ENCODE peak calls at places on chromosome 22, in four cellular contexts. Q, K, W and Y are unnamed samples.

GRCh38 chr22:45891021-45891421 is 85.9 kb downstream of the WNT7B start:
- DNase-seq in K (no peak), Q (no peak), W (no peak), Y (no peak)

GRCh38 chr22:36398602-36399472 is 11.1 kb upstream of the MYH9 start:
- DNase-seq in K (no peak), W (no peak), Q (no peak), Y (no peak)

GRCh38 chr22:39820266-39820665 is 73.3 kb downstream of the ENTHD1 start:
- DNase-seq in W (no peak), Q (no peak), K (peak; percentile 19), Y (no peak)

GRCh38 chr22:25845985-25846745 is 104.2 kb downstream of the MYO18B start:
- DNase-seq in W (no peak), Q (no peak), K (no peak), Y (peak; percentile 57)

GRCh38 chr22:44884968-44885805 is 124.6 kb downstream of the PHF21B start:
- DNase-seq in K (no peak), Q (no peak), W (no peak), Y (no peak)

GRCh38 chr22:50014655-50015401 is 2.3 kb upstream of the IL17REL start:
- DNase-seq in W (no peak), K (no peak), Q (peak; percentile 51), Y (no peak)

GRCh38 chr22:18085188-18085587 is 7.4 kb downstream of the PEX26 start:
- DNase-seq in W (no peak), Q (no peak), K (no peak), Y (no peak)

GRCh38 chr22:30702856-30703255 is 8.2 kb downstream of the OSBP2 start:
- DNase-seq in Q (no peak), K (no peak), W (no peak), Y (no peak)

GRCh38 chr22:24402460-24403192 is 24.8 kb upstream of the ADORA2A start:
- DNase-seq in Q (no peak), K (peak; percentile 96), W (no peak), Y (peak; percentile 43)

GRCh38 chr22:47225080-47225930 is 462.9 kb downstream of the TBC1D22A start:
- DNase-seq in W (no peak), Q (no peak), K (no peak), Y (no peak)

GRCh38 chr22:49964136-49964492 is 3.5 kb downstream of the PIM3 start:
- DNase-seq in K (no peak), W (no peak), Q (no peak), Y (no peak)

GRCh38 chr22:25741692-25742626 is at the start of gene MYO18B:
- DNase-seq in W (no peak), K (no peak), Q (no peak), Y (no peak)

GRCh38 chr22:26822300-26822699 is 164.9 kb downstream of the MIAT start:
- DNase-seq in Q (no peak), W (no peak), K (no peak), Y (no peak)

GRCh38 chr22:36277482-36278291 is 24.8 kb downstream of the APOL1 start:
- DNase-seq in W (peak; percentile 72), Q (peak; percentile 78), K (no peak), Y (peak; percentile 80)

GRCh38 chr22:23384899-23385298 is 195.2 kb downstream of the IGLL1 start:
- DNase-seq in K (no peak), Q (no peak), W (no peak), Y (no peak)

GRCh38 chr22:23384451-23384850 is 195.6 kb downstream of the IGLL1 start:
- DNase-seq in K (no peak), W (no peak), Q (no peak), Y (no peak)

GRCh38 chr22:23386822-23387580 is 193.1 kb downstream of the IGLL1 start:
- DNase-seq in K (no peak), W (no peak), Q (no peak), Y (no peak)

GRCh38 chr22:23386245-23386631 is 193.9 kb downstream of the IGLL1 start:
- DNase-seq in K (no peak), W (no peak), Q (no peak), Y (no peak)

GRCh38 chr22:23385301-23386244 is 194.5 kb downstream of the IGLL1 start:
- DNase-seq in K (no peak), W (peak; percentile 75), Q (peak; percentile 85), Y (peak; percentile 92)
- TF ChIP-seq CTCF in K (peak; percentile 99), W (peak; percentile 89), Q (peak; percentile 95), Y (peak; percentile 99)

DNA sequence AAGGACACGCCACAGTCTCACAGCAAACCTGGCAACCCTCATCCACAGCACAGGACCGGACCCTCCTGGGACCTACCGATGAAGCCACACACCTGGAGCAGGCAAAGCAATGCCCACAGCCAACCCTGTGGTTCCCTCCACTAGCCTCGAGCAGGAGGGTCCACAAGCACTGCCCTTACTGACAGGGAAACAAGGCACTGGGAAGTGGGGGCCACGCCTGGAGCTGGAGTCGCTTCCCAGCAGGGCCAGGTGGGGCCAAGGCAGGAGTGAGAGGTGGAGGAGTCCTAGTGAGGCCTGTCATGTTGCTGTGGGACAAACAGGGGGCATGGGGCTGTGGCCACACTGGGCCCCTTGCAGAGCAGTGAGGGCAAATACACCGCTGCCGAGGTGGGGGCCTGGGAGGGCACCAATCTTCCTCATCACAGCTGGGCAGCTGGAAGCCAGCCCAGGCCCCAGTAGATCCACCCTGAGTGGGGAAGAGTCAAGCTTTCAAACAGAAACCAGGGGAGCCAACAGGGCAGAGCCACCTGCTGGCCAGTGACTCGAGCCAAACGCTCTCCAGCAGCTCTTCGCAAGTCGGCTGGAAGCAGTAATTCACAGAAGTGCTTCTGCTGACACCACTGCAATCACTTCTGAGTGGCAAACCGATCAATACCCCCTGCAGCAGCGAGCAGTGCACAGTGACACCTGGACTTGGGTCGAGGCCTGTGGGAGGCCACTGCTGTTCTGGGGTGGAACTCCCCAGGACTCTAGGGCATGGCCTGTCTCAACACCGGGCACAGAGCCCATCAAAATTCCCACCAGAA is 13.7 kb downstream of the SULT4A1 start:
- DNase-seq in W (no peak), K (no peak), Q (peak; percentile 61), Y (no peak)
- TF ChIP-seq CTCF in W (peak; percentile 26), K (peak; percentile 54), Q (peak; percentile 55), Y (no peak)

GRCh38 chr22:19854778-19855503 is at the start of the genes GNB1L and RTL10:
- DNase-seq in W (peak; percentile 98), Q (peak; percentile 100), K (peak; percentile 80), Y (peak; percentile 98)
- TF ChIP-seq CTCF in W (peak; percentile 20), Q (no peak), K (peak; percentile 15), Y (peak; percentile 34)

GRCh38 chr22:21946262-21946925 is 6.3 kb downstream of the PPM1F start:
- DNase-seq in W (no peak), K (no peak), Q (no peak), Y (no peak)

GRCh38 chr22:21945453-21946261 is 7.0 kb downstream of the PPM1F start:
- DNase-seq in K (no peak), Q (no peak), W (no peak), Y (no peak)

GRCh38 chr22:21948824-21949568 is 3.7 kb downstream of the PPM1F start:
- DNase-seq in Q (no peak), W (no peak), K (no peak), Y (no peak)

GRCh38 chr22:21948390-21948789 is 4.3 kb downstream of the PPM1F start:
- DNase-seq in Q (no peak), W (no peak), K (no peak), Y (no peak)

DNA sequence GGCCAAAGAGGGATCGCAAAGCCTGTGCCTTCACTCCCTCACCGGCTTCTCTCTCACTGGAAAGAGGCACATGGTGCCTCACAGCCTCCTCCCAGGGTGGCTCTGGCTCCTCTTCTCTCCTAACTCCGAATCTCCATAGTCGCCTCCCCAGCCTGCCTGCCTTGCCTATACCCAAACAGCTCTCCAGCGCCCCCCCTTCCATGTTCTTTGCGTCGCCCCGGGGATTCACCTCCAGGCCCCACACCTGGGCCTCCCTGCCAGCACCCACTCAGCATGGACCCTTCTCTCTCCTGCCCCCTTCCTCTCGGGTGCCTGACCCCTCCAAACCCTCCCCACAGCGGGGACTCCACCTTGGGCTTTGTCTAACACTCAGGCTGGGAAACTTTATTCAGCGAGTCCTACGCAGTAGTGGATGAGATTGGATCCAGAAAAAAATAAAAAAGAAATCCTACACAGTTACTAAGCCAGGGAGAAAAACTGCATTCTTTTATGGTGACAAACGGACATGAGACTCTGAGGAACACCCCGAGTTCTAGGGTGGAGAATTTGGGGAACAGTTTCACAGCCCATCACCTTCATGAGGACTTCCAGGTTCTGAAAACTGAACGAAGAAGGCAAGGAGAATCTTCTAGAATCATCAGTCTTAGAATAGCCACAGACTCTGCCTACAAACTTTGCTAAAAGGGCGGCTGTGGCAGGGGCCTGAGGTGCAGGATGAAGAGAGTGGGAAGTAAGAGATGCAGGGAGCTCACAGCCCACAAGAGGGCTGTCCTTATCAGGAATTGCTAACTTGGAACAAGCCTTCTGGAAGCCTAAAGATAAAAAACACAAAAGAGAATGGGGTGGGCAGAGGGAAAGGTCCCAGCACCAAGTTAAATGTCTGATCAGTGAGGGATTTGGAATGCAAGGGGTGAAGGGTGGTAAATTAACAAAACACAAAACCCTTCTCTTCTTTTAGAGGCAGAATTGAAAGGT is 5.3 kb downstream of the PPM1F start:
- DNase-seq in W (no peak), Q (peak; percentile 59), K (no peak), Y (no peak)
- TF ChIP-seq CTCF in W (peak; percentile 47), Q (peak; percentile 54), K (peak; percentile 75), Y (no peak)